ENCODE peak calls at places on chromosomes 2 and 18, in five cellular contexts. K, J, F, H and L are unnamed samples.

GRCh38 chr2:54409752-54410151 is 46.4 kb upstream of the SPTBN1 start:
- DNase-seq in H (no peak), J (no peak), F (no peak), K (no peak), L (no peak)

GRCh38 chr2:88885275-88885674 is 193.8 kb downstream of the RPIA start:
- DNase-seq in K (no peak), J (no peak), F (no peak), H (no peak), L (no peak)

GRCh38 chr2:124542932-124543640 is 518.0 kb downstream of the CNTNAP5 start:
- DNase-seq in K (no peak), H (no peak), F (no peak), J (no peak), L (no peak)

GRCh38 chr18:53991202-53991601 is 233.3 kb downstream of the MBD2 start:
- DNase-seq in J (no peak), F (peak; percentile 45), K (peak; percentile 0), H (no peak), L (no peak)

GRCh38 chr2:144404621-144405312 is 115.2 kb downstream of the ZEB2 start:
- DNase-seq in F (no peak), H (no peak), J (no peak), K (no peak), L (no peak)

GRCh38 chr2:16462965-16463364 is 202.7 kb downstream of the CYRIA start:
- DNase-seq in K (no peak), H (no peak), F (no peak), J (no peak), L (no peak)

GRCh38 chr2:43178602-43179542 is 47.5 kb downstream of the ZFP36L2 start:
- DNase-seq in F (peak; percentile 64), H (peak; percentile 70), K (peak; percentile 89), J (no peak), L (peak; percentile 98)

GRCh38 chr2:33059452-33060156 is 112.9 kb downstream of the LTBP1 start:
- DNase-seq in H (no peak), K (no peak), J (no peak), F (no peak), L (no peak)

GRCh38 chr2:86025229-86025820 is 80.4 kb downstream of the POLR1A start:
- DNase-seq in K (no peak), J (no peak), H (no peak), F (no peak), L (no peak)

GRCh38 chr2:160338891-160339290 is 138.8 kb upstream of the ITGB6 start:
- DNase-seq in F (no peak), K (no peak), H (no peak), J (no peak), L (no peak)

GRCh38 chr2:233470007-233470687 is 96.4 kb downstream of the USP40 start:
- DNase-seq in F (no peak), H (no peak), J (no peak), K (no peak), L (no peak)

GRCh38 chr2:46001741-46002506 is 295.3 kb upstream of the EPAS1 start:
- DNase-seq in H (no peak), J (no peak), K (no peak), F (no peak), L (no peak)

GRCh38 chr18:62777814-62778213 is 62.5 kb downstream of the PHLPP1 start:
- DNase-seq in H (no peak), F (no peak), K (no peak), J (no peak), L (no peak)

GRCh38 chr2:179263015-179263414 is 1.6 kb downstream of the SESTD1 start:
- DNase-seq in J (no peak), K (no peak), H (no peak), F (no peak), L (peak; percentile 12)

GRCh38 chr18:24177499-24178133 is 38.8 kb downstream of the CABYR start:
- DNase-seq in H (no peak), J (no peak), K (no peak), F (no peak), L (no peak)

GRCh38 chr18:73431620-73432019 is 563.8 kb upstream of the NETO1 start:
- DNase-seq in F (no peak), H (no peak), J (no peak), K (no peak), L (no peak)

GRCh38 chr18:24398515-24398914 is 891 bp upstream of the OSBPL1A start:
- DNase-seq in F (peak; percentile 45), K (no peak), J (no peak), H (no peak), L (peak; percentile 26)

GRCh38 chr18:14941792-14942191 is 193.8 kb downstream of the ANKRD30B start:
- DNase-seq in H (no peak), J (no peak), K (no peak), F (no peak), L (no peak)

GRCh38 chr2:96950391-96951124 is 35.8 kb downstream of the FAM178B start:
- DNase-seq in J (no peak), F (no peak), K (no peak), H (no peak), L (no peak)

GRCh38 chr18:48545690-48546365 is 7.0 kb downstream of the CTIF start:
- DNase-seq in J (no peak), H (peak; percentile 62), F (no peak), K (no peak), L (peak; percentile 64)

GRCh38 chr2:62868947-62869346 is 163.4 kb downstream of the EHBP1 start:
- DNase-seq in F (no peak), H (no peak), K (no peak), J (no peak), L (no peak)

GRCh38 chr2:33510589-33510968 is 34.1 kb downstream of the RASGRP3 start:
- DNase-seq in H (no peak), K (no peak), J (no peak), F (no peak), L (no peak)

GRCh38 chr2:159146930-159147666 is 139.4 kb downstream of the WDSUB1 start:
- DNase-seq in K (no peak), J (no peak), H (no peak), F (peak; percentile 23), L (no peak)

GRCh38 chr18:22103664-22104031 is 65.7 kb upstream of the GATA6 start:
- DNase-seq in H (no peak), K (no peak), F (no peak), J (no peak), L (no peak)

GRCh38 chr2:229003256-229003655 is 267.8 kb downstream of the PID1 start:
- DNase-seq in H (no peak), J (no peak), K (no peak), F (no peak), L (no peak)

GRCh38 chr2:172938713-172939375 is 136.8 kb upstream of the MAP3K20 start:
- DNase-seq in H (no peak), K (no peak), J (no peak), F (no peak), L (no peak)

GRCh38 chr2:85353876-85354285 is 447 bp downstream of the RETSAT start:
- DNase-seq in F (peak; percentile 12), H (no peak), J (no peak), K (peak; percentile 69), L (peak; percentile 50)

GRCh38 chr18:79971211-79971952 is 6.9 kb downstream of the HSBP1L1 start:
- DNase-seq in J (no peak), K (no peak), F (no peak), H (no peak), L (no peak)

GRCh38 chr2:113138428-113139322 is 11.3 kb downstream of the IL1RN start:
- DNase-seq in F (peak; percentile 79), K (peak; percentile 52), H (peak; percentile 48), J (peak; percentile 64), L (peak; percentile 83)

GRCh38 chr2:161136696-161137324 is 23.4 kb upstream of the TANK start:
- DNase-seq in F (peak; percentile 44), J (peak; percentile 87), H (no peak), K (no peak), L (peak; percentile 87)

GRCh38 chr18:23879126-23879525 is 135.4 kb upstream of the TTC39C start:
- DNase-seq in H (no peak), K (no peak), F (no peak), J (no peak), L (no peak)

GRCh38 chr2:174120346-174120745 is 128.0 kb downstream of the OLA1 start:
- DNase-seq in H (no peak), F (peak; percentile 82), J (no peak), K (peak; percentile 7), L (no peak)
- TF ChIP-seq MAX in H (no peak), F (peak; percentile 53), J (no peak), K (no peak), L (no peak)

GRCh38 chr2:73264783-73265182 is 19.5 kb downstream of the FBXO41 start:
- DNase-seq in K (no peak), J (no peak), F (no peak), H (no peak), L (no peak)

GRCh38 chr2:73265298-73266060 is 18.8 kb downstream of the FBXO41 start:
- DNase-seq in H (no peak), F (no peak), K (no peak), J (no peak), L (no peak)

GRCh38 chr2:73262108-73262651 is 22.1 kb downstream of the FBXO41 start:
- DNase-seq in H (no peak), K (no peak), J (no peak), F (no peak), L (no peak)

GRCh38 chr2:73264332-73264606 is 20.0 kb downstream of the FBXO41 start:
- DNase-seq in J (no peak), K (no peak), F (no peak), H (no peak), L (no peak)

GRCh38 chr2:73263540-73264331 is 20.5 kb downstream of the FBXO41 start:
- DNase-seq in J (no peak), K (no peak), H (no peak), F (no peak), L (no peak)
- H3K4me3 ChIP-seq in J (no peak overlapping the region), K (no peak overlapping the region), H (no peak overlapping the region), F (no peak overlapping the region), L (no peak overlapping the region)

GRCh38 chr2:206159346-206160123 is at the start of the genes EEF1B2 and NDUFS1:
- DNase-seq in J (peak; percentile 92), F (peak; percentile 96), K (peak; percentile 91), H (peak; percentile 93), L (peak; percentile 99)
- TF ChIP-seq POLR2A in J (peak; percentile 83), F (peak; percentile 16), K (peak; percentile 45), H (peak; percentile 66), L (peak; percentile 48)

GRCh38 chr2:1925516-1925915 is 181.2 kb upstream of the PXDN start:
- DNase-seq in F (no peak), K (no peak), H (no peak), J (no peak), L (no peak)

GRCh38 chr2:1925928-1926327 is 181.6 kb upstream of the PXDN start:
- DNase-seq in F (no peak), J (no peak), H (no peak), K (no peak), L (no peak)

GRCh38 chr2:1922402-1923025 is 178.2 kb upstream of the PXDN start:
- DNase-seq in F (no peak), J (no peak), H (no peak), K (no peak), L (no peak)

GRCh38 chr2:1927896-1928568 is 183.7 kb upstream of the PXDN start:
- DNase-seq in F (no peak), J (no peak), K (no peak), H (no peak), L (no peak)

DNA sequence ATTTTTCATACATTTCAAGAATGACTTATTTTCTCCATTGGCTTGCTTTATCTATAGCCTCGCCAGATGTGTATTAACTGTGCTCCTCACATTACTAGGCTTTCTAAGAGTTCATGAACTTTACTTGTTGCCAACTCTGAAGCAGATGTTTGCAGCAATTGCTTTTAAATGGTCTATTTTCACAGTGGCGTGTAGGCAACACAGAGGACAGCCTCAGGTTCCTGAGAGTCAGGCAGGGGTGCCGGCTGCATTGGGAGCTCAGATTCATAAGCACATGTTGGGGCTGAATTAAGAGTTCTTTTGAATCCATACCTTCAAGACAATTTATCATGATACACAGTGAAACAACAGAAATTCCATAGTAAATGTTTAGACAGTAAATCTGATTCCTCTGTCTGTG is 179.2 kb upstream of the PXDN start:
- DNase-seq in H (no peak), F (no peak), K (no peak), J (no peak), L (no peak)
- TF ChIP-seq MAX in H (no peak), F (no peak), K (no peak), J (no peak), L (no peak)